ENCODE peak calls at places on chromosome 22, in seven cellular contexts. X is esophagus squamous epithelium, M is AG09309, W is fibroblast of mammary gland, V is RWPE2, Y is astrocyte of the spinal cord, A is foreskin keratinocyte. G is an unnamed sample.

GRCh38 chr22:38172489-38173155 is 9.0 kb downstream of the PLA2G6 start:
- DNase-seq in X (no peak), M (no peak), W (no peak), V (no peak), Y (peak; percentile 52), A (no peak), G (no peak)

GRCh38 chr22:31754813-31755212 is 994 bp downstream of the DEPDC5 start:
- DNase-seq in X (no peak), M (no peak), W (peak; percentile 28), V (no peak), Y (peak; percentile 4), A (no peak), G (no peak)

GRCh38 chr22:50218996-50219727 is 18.4 kb downstream of the SELENOO start:
- DNase-seq in X (no peak), M (no peak), W (peak; percentile 85), V (peak; percentile 65), Y (peak; percentile 77), A (peak; percentile 27), G (no peak)

GRCh38 chr22:25553131-25553530 is 11.3 kb upstream of the GRK3 start:
- DNase-seq in X (no peak), M (no peak), W (no peak), V (no peak), Y (no peak), A (no peak), G (no peak)

GRCh38 chr22:28282346-28282745 is 363.3 kb upstream of the PITPNB start:
- DNase-seq in X (no peak), M (peak; percentile 44), W (peak; percentile 57), V (no peak), Y (peak; percentile 32), A (no peak), G (no peak)

GRCh38 chr22:46011627-46012181 is 34.7 kb upstream of the WNT7B start:
- DNase-seq in X (no peak), M (no peak), W (peak; percentile 42), V (no peak), Y (no peak), A (no peak), G (no peak)

GRCh38 chr22:40668611-40669390 is 10.5 kb upstream of the MCHR1 start:
- DNase-seq in X (no peak), M (peak; percentile 85), W (peak; percentile 92), V (no peak), Y (peak; percentile 64), A (peak; percentile 93), G (no peak)

GRCh38 chr22:22702159-22702873 is 57.9 kb downstream of the GGTLC2 start:
- DNase-seq in X (no peak), M (no peak), W (peak; percentile 65), V (no peak), Y (no peak), A (no peak), G (no peak)

GRCh38 chr22:38203090-38203810 is 1.5 kb downstream of the MAFF start:
- DNase-seq in X (no peak), M (no peak), W (no peak), V (no peak), Y (peak; percentile 34), A (no peak), G (no peak)

GRCh38 chr22:46003271-46004091 is 26.5 kb upstream of the WNT7B start:
- DNase-seq in X (no peak), M (no peak), W (peak; percentile 35), V (peak; percentile 53), Y (no peak), A (no peak), G (no peak)

GRCh38 chr22:25853078-25853477 is 111.1 kb downstream of the MYO18B start:
- DNase-seq in X (no peak), M (no peak), W (peak; percentile 5), V (no peak), Y (no peak), A (peak; percentile 35), G (no peak)

GRCh38 chr22:41893591-41894375 is 21.1 kb downstream of the SHISA8 start:
- DNase-seq in X (no peak), M (no peak), W (no peak), V (no peak), Y (no peak), A (no peak), G (no peak)

GRCh38 chr22:50468626-50469025 is 6.2 kb downstream of the SBF1 start:
- DNase-seq in X (no peak), M (no peak), W (no peak), V (no peak), Y (no peak), A (no peak), G (no peak)

GRCh38 chr22:41243361-41243760 is 2.6 kb upstream of the CHADL start:
- DNase-seq in X (no peak), M (no peak), W (no peak), V (no peak), Y (no peak), A (peak; percentile 72), G (no peak)

GRCh38 chr22:46081036-46081830 is 69.1 kb upstream of the PPARA start:
- DNase-seq in X (no peak), M (no peak), W (no peak), V (peak; percentile 70), Y (no peak), A (no peak), G (no peak)

GRCh38 chr22:41260871-41261270 is 20.1 kb upstream of the CHADL start:
- DNase-seq in X (no peak), M (no peak), W (no peak), V (no peak), Y (no peak), A (no peak), G (no peak)

GRCh38 chr22:42066937-42067336 is 3.7 kb downstream of the NAGA start:
- DNase-seq in X (no peak), M (no peak), W (no peak), V (no peak), Y (no peak), A (no peak), G (no peak)

GRCh38 chr22:30743257-30744020 is 48.8 kb downstream of the OSBP2 start:
- DNase-seq in X (no peak), M (no peak), W (no peak), V (no peak), Y (no peak), A (no peak), G (no peak)

GRCh38 chr22:27459955-27460354 is 341.6 kb downstream of the MN1 start:
- DNase-seq in X (no peak), M (no peak), W (no peak), V (no peak), Y (no peak), A (no peak), G (no peak)

GRCh38 chr22:25668437-25668836 is 73.6 kb upstream of the MYO18B start:
- DNase-seq in X (no peak), M (peak; percentile 46), W (peak; percentile 90), V (no peak), Y (peak; percentile 65), A (no peak), G (no peak)

GRCh38 chr22:49429066-49429465 is 398.6 kb downstream of the BRD1 start:
- DNase-seq in X (no peak), M (no peak), W (no peak), V (no peak), Y (no peak), A (no peak), G (no peak)

GRCh38 chr22:21038405-21038804 is 6.0 kb upstream of the SLC7A4 start:
- DNase-seq in X (no peak), M (no peak), W (peak; percentile 16), V (no peak), Y (peak; percentile 23), A (no peak), G (no peak)

GRCh38 chr22:37012262-37012904 is 6.9 kb downstream of the TST start:
- DNase-seq in X (no peak), M (no peak), W (no peak), V (no peak), Y (no peak), A (no peak), G (no peak)

DNA sequence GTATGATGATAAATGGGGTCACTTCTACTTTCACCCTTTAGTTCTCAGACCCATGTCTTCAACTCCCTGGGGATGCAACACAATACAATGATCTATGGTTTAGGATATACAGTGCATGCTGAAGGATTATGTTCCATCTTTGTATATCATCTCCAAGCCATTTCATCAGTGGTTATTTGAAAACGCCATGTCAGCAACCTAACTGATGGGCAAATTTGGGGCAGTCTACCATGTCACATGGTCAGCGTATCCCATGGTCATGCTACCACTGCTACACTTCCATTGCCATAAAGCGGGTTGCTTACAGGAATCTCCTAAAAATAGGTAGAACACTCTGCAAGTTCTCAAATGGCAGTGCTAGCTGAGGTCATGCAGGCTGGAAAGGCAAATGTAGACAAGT is 236.5 kb upstream of the ISX start:
- DNase-seq in X (no peak), M (no peak), W (no peak), V (no peak), Y (no peak), A (no peak), G (no peak)
- TF ChIP-seq CTCF in X (no peak), M (no peak), W (no peak), V (no peak), Y (no peak), A (no peak), G (no peak)

GRCh38 chr22:19554834-19555404 is 30.7 kb upstream of the CLDN5 start:
- DNase-seq in X (no peak), M (no peak), W (peak; percentile 14), V (no peak), Y (peak; percentile 37), A (no peak), G (no peak)
- TF ChIP-seq CTCF in X (no peak), M (peak; percentile 35), W (no peak), V (no peak), Y (peak; percentile 24), A (peak; percentile 30), G (peak; percentile 43)

DNA sequence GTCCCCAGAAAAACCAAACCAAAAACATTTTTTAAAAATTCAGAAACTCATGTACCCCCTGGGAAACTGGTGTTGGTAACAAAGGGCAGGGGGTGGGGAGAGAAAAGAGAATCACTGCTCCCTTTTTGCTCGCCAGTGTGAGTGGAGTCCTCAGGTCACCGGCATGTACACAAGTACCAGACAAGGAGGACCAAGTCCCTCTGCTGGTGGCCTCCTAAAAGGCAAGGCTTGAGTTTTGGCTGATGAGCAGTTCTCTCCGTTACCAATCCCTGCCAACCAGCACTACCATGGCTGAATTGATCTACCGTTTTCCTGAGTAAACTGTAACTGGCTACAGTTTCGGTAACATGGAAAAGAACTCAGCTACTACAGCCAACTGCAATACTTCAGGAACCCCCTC is 22.0 kb downstream of the APOL5 start:
- DNase-seq in X (no peak), M (no peak), W (peak; percentile 28), V (no peak), Y (no peak), A (no peak), G (no peak)
- TF ChIP-seq CTCF in X (peak; percentile 20), M (peak; percentile 26), W (peak; percentile 32), V (peak; percentile 12), Y (peak; percentile 16), A (no peak), G (peak; percentile 32)

GRCh38 chr22:48318575-48319320 is 1508.9 kb downstream of the BRD1 start:
- DNase-seq in X (no peak), M (no peak), W (no peak), V (no peak), Y (no peak), A (no peak), G (no peak)

GRCh38 chr22:48315415-48316244 is 1512.0 kb downstream of the BRD1 start:
- DNase-seq in X (no peak), M (no peak), W (no peak), V (peak; percentile 37), Y (no peak), A (no peak), G (no peak)

GRCh38 chr22:48318173-48318572 is 1509.5 kb downstream of the BRD1 start:
- DNase-seq in X (no peak), M (no peak), W (no peak), V (peak; percentile 9), Y (no peak), A (no peak), G (no peak)

GRCh38 chr22:48316245-48316875 is 1511.3 kb downstream of the BRD1 start:
- DNase-seq in X (no peak), M (no peak), W (no peak), V (no peak), Y (no peak), A (no peak), G (no peak)

GRCh38 chr22:48316876-48317250 is 1510.8 kb downstream of the BRD1 start:
- DNase-seq in X (no peak), M (no peak), W (no peak), V (no peak), Y (no peak), A (no peak), G (no peak)
- TF ChIP-seq CTCF in X (no peak), M (no peak), W (no peak), V (no peak), Y (no peak), A (no peak), G (no peak)